ENCODE peak calls at places on chromosomes 16 and 17, in nine cellular contexts. S is HFF-Myc, N is skeletal muscle cell, T is GM23338, Z is adrenal gland, R is aorta, V is upper lobe of right lung, G is heart right ventricle, D is IMR-90. H is an unnamed sample.

GRCh38 chr16:57639172-57639571 is 10.7 kb downstream of the ADGRG1 start:
- DNase-seq in T (peak; percentile 90), V (no peak), N (no peak), D (no peak), Z (no peak), G (peak; percentile 51), S (no peak), R (no peak), H (no peak)

GRCh38 chr17:3482851-3483250 is 7.1 kb downstream of the ASPA start:
- DNase-seq in N (no peak), R (no peak), S (no peak), T (peak; percentile 72), D (no peak), G (no peak), Z (no peak), V (no peak), H (no peak)

GRCh38 chr17:68141050-68141449 is 105.5 kb downstream of the KPNA2 start:
- DNase-seq in D (peak; percentile 1), R (no peak), Z (no peak), S (no peak), N (no peak), G (no peak), T (no peak), V (no peak), H (no peak)

GRCh38 chr16:88864521-88864920 is 1.9 kb downstream of the PABPN1L start:
- DNase-seq in S (no peak), D (no peak), R (no peak), T (no peak), V (no peak), N (no peak), Z (no peak), G (no peak), H (no peak)

GRCh38 chr17:36578671-36579070 is 13.0 kb upstream of the DHRS11 start:
- DNase-seq in D (peak; percentile 44), G (no peak), S (no peak), N (no peak), T (no peak), Z (no peak), R (no peak), V (no peak), H (no peak)

GRCh38 chr16:74448990-74449389 is 27.7 kb upstream of the CLEC18B start:
- DNase-seq in N (peak; percentile 87), S (peak; percentile 86), R (no peak), V (no peak), Z (peak; percentile 46), D (peak; percentile 95), T (no peak), G (peak; percentile 37), H (peak; percentile 91)

GRCh38 chr16:50259334-50260205 is 6.8 kb upstream of the ADCY7 start:
- DNase-seq in D (no peak), Z (no peak), R (peak; percentile 77), N (no peak), T (no peak), V (peak; percentile 63), S (no peak), G (peak; percentile 63), H (no peak)

GRCh38 chr17:78176548-78177025 is 8.2 kb downstream of the SYNGR2 start:
- DNase-seq in D (peak; percentile 22), S (no peak), Z (peak; percentile 73), T (peak; percentile 86), G (peak; percentile 79), R (peak; percentile 91), N (no peak), V (peak; percentile 91), H (peak; percentile 74)

GRCh38 chr17:55390364-55390977 is 31.2 kb downstream of the MMD start:
- DNase-seq in Z (no peak), R (no peak), V (no peak), D (no peak), N (no peak), G (no peak), S (no peak), T (no peak), H (no peak)

GRCh38 chr17:69326302-69327059 is 452 bp downstream of the ABCA5 start:
- DNase-seq in S (no peak), G (no peak), Z (no peak), V (no peak), R (no peak), D (peak; percentile 26), N (no peak), T (no peak), H (peak; percentile 53)

GRCh38 chr16:84042879-84043485 is 387 bp upstream of the SLC38A8 start:
- DNase-seq in S (no peak), D (no peak), G (no peak), T (peak; percentile 60), N (no peak), R (peak; percentile 66), V (no peak), Z (no peak), H (peak; percentile 23)

GRCh38 chr17:54544239-54544638 is 356.4 kb upstream of the TOM1L1 start:
- DNase-seq in V (no peak), T (peak; percentile 65), Z (no peak), D (no peak), S (no peak), N (no peak), G (peak; percentile 8), R (no peak), H (no peak)

GRCh38 chr16:52069866-52070265 is 477.1 kb downstream of the TOX3 start:
- DNase-seq in T (peak; percentile 80), V (no peak), G (no peak), R (no peak), Z (no peak), D (peak; percentile 11), N (no peak), S (no peak), H (peak; percentile 57)

DNA sequence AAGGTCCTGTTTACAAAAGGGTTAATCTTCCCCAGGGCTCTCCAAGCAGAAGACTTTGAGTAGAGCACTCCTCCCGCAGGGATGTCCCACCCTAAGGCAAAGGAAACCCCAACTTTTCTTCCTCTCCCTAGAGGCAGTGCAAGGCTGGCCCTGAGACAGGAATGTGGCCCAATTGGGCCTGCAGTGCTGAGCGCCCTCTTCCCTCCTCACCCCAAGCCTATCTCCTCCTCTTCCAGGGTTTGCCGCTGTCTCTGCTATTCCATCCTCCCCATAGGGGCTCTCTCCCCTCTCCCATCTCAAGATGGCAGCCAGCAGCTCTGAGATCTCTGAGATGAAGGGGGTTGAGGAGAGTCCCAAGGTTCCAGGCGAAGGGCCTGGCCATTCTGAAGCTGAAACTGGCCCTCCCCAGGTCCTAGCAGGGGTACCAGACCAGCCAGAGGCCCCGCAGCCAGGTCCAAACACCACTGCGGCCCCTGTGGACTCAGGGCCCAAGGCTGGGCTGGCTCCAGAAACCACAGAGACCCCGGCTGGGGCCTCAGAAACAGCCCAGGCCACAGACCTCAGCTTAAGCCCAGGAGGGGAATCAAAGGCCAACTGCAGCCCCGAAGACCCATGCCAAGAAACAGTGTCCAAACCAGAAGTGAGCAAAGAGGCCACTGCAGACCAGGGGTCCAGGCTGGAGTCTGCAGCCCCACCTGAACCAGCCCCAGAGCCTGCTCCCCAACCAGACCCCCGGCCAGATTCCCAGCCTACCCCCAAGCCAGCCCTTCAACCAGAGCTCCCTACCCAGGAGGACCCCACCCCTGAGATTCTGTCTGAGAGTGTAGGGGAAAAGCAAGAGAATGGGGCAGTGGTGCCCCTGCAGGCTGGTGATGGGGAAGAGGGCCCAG is 1.0 kb downstream of the PRRT2 start:
- DNase-seq in V (no peak), G (no peak), D (no peak), Z (no peak), R (no peak), N (no peak), T (no peak), S (no peak), H (no peak)
- H3K4me3 ChIP-seq in V (peak overlapping the region; percentile 54), G (peak overlapping the region; percentile 63), D (peak overlapping the region; percentile 80), Z (no peak overlapping the region), R (peak overlapping the region; percentile 47), N (peak overlapping the region; percentile 68), T (peak overlapping the region; percentile 100), S (peak overlapping the region; percentile 74), H (no peak overlapping the region)

GRCh38 chr17:48590603-48591161 is 641 bp upstream of the HOXB3 start:
- DNase-seq in R (no peak), G (no peak), Z (no peak), S (no peak), T (no peak), V (no peak), D (peak; percentile 16), N (no peak), H (no peak)

GRCh38 chr17:48588519-48588918 is 1.5 kb downstream of the HOXB3 start:
- DNase-seq in D (peak; percentile 53), G (no peak), R (no peak), V (no peak), S (no peak), T (no peak), Z (no peak), N (no peak), H (no peak)

GRCh38 chr17:48588074-48588415 is 2.0 kb downstream of the HOXB3 start:
- DNase-seq in N (no peak), D (no peak), G (no peak), S (no peak), V (peak; percentile 23), Z (no peak), T (no peak), R (no peak), H (no peak)

GRCh38 chr17:48589831-48590602 is at the start of gene HOXB3:
- DNase-seq in S (no peak), T (no peak), V (no peak), G (no peak), D (peak; percentile 68), N (no peak), R (no peak), Z (no peak), H (no peak)

GRCh38 chr17:48589060-48589830 is 796 bp downstream of the HOXB3 start:
- DNase-seq in S (no peak), G (no peak), T (no peak), R (no peak), D (peak; percentile 17), N (no peak), Z (no peak), V (no peak), H (no peak)
- H3K4me3 ChIP-seq in S (no peak overlapping the region), G (no peak overlapping the region), T (no peak overlapping the region), R (no peak overlapping the region), D (peak overlapping the region; percentile 91), N (peak overlapping the region; percentile 60), Z (no peak overlapping the region), V (peak overlapping the region; percentile 55), H (no peak overlapping the region)

GRCh38 chr16:17519556-17519955 is 48.8 kb upstream of the XYLT1 start:
- DNase-seq in T (no peak), G (no peak), Z (no peak), N (no peak), S (no peak), R (no peak), V (no peak), D (peak; percentile 20), H (no peak)
- H3K4me3 ChIP-seq in T (no peak overlapping the region), G (no peak overlapping the region), Z (no peak overlapping the region), N (no peak overlapping the region), S (no peak overlapping the region), R (no peak overlapping the region), V (no peak overlapping the region), D (no peak overlapping the region), H (no peak overlapping the region)

GRCh38 chr16:11734653-11735043 is 8.0 kb downstream of the TXNDC11 start:
- DNase-seq in Z (no peak), V (no peak), T (no peak), S (no peak), D (no peak), R (no peak), G (no peak), N (no peak), H (no peak)
- H3K4me3 ChIP-seq in Z (no peak overlapping the region), V (no peak overlapping the region), T (no peak overlapping the region), S (no peak overlapping the region), D (no peak overlapping the region), R (no peak overlapping the region), G (no peak overlapping the region), N (no peak overlapping the region), H (no peak overlapping the region)

GRCh38 chr17:50535407-50535806 is 2.9 kb downstream of the EPN3 start:
- DNase-seq in G (no peak), S (no peak), R (no peak), T (no peak), V (no peak), N (no peak), D (no peak), Z (no peak), H (no peak)
- H3K4me3 ChIP-seq in G (no peak overlapping the region), S (no peak overlapping the region), R (no peak overlapping the region), T (no peak overlapping the region), V (no peak overlapping the region), N (no peak overlapping the region), D (no peak overlapping the region), Z (no peak overlapping the region), H (no peak overlapping the region)

H was measured in small intestine.